ENCODE peak calls at places on chromosomes 5 and 9, in six cellular contexts. V is bronchial epithelial cell, X is astrocyte of the spinal cord, M is tibial nerve, H is fibroblast of mammary gland, B is ovary. R is an unnamed sample.

GRCh38 chr9:21919377-21920362 is 74.5 kb downstream of the CDKN2A start:
- DNase-seq in V (peak; percentile 82), X (peak; percentile 81), M (no peak), H (peak; percentile 90), B (no peak), R (no peak)

GRCh38 chr5:134227259-134227658 is 1.4 kb upstream of the PPP2CA start:
- DNase-seq in V (peak; percentile 43), X (no peak), M (no peak), H (peak; percentile 40), B (peak; percentile 26), R (no peak)

GRCh38 chr9:16155878-16156277 is 603.0 kb downstream of the CCDC171 start:
- DNase-seq in V (no peak), X (no peak), M (no peak), H (no peak), B (no peak), R (no peak)

GRCh38 chr5:134477462-134478245 is 47.8 kb upstream of the JADE2 start:
- DNase-seq in V (no peak), X (no peak), M (no peak), H (peak; percentile 40), B (no peak), R (no peak)

GRCh38 chr5:5145651-5146529 is 5.8 kb downstream of the ADAMTS16 start:
- DNase-seq in V (no peak), X (peak; percentile 93), M (no peak), H (peak; percentile 90), B (no peak), R (no peak)

GRCh38 chr5:142057697-142058056 is 44.9 kb upstream of the GNPDA1 start:
- DNase-seq in V (peak; percentile 74), X (no peak), M (no peak), H (no peak), B (no peak), R (no peak)

GRCh38 chr5:179242676-179243075 is 102.6 kb downstream of the ADAMTS2 start:
- DNase-seq in V (no peak), X (no peak), M (no peak), H (no peak), B (no peak), R (no peak)

GRCh38 chr5:148904440-148904839 is 78.0 kb downstream of the ADRB2 start:
- DNase-seq in V (no peak), X (no peak), M (no peak), H (no peak), B (no peak), R (no peak)

GRCh38 chr5:108238936-108239887 is 142.7 kb downstream of the FBXL17 start:
- DNase-seq in V (peak; percentile 2), X (peak; percentile 19), M (no peak), H (peak; percentile 10), B (no peak), R (no peak)

GRCh38 chr5:25909163-25909562 is 1129.2 kb downstream of the CDH9 start:
- DNase-seq in V (no peak), X (no peak), M (no peak), H (no peak), B (no peak), R (no peak)

GRCh38 chr5:90480699-90481098 is 6.0 kb downstream of the POLR3G start:
- DNase-seq in V (no peak), X (no peak), M (no peak), H (peak; percentile 26), B (no peak), R (no peak)

GRCh38 chr9:123865226-123865625 is 64.7 kb downstream of the DENND1A start:
- DNase-seq in V (no peak), X (no peak), M (no peak), H (no peak), B (no peak), R (no peak)

GRCh38 chr9:135478858-135479468 is 619 bp upstream of the PPP1R26 start:
- DNase-seq in V (no peak), X (no peak), M (no peak), H (peak; percentile 11), B (peak; percentile 51), R (no peak)

GRCh38 chr9:125548141-125548540 is 158.9 kb downstream of the MAPKAP1 start:
- DNase-seq in V (no peak), X (no peak), M (no peak), H (no peak), B (no peak), R (no peak)

GRCh38 chr5:181041043-181041442 is 977 bp downstream of the BTNL9 start:
- DNase-seq in V (no peak), X (no peak), M (no peak), H (no peak), B (no peak), R (no peak)

GRCh38 chr5:177405805-177406204 is 3.6 kb downstream of the F12 start:
- DNase-seq in V (no peak), X (no peak), M (no peak), H (no peak), B (no peak), R (no peak)

GRCh38 chr9:73869261-73869660 is 627.9 kb upstream of the RORB start:
- DNase-seq in V (peak; percentile 99), X (peak; percentile 48), M (no peak), H (peak; percentile 94), B (no peak), R (no peak)

GRCh38 chr9:35481347-35481975 is 8.4 kb upstream of the RUSC2 start:
- DNase-seq in V (peak; percentile 63), X (peak; percentile 56), M (no peak), H (peak; percentile 78), B (no peak), R (no peak)

GRCh38 chr5:55708732-55709131 is 3.4 kb downstream of the SLC38A9 start:
- DNase-seq in V (peak; percentile 89), X (peak; percentile 8), M (no peak), H (peak; percentile 51), B (no peak), R (no peak)

GRCh38 chr5:154244476-154244875 is 53.9 kb downstream of the GALNT10 start:
- DNase-seq in V (no peak), X (no peak), M (no peak), H (no peak), B (no peak), R (no peak)

GRCh38 chr5:34930527-34930844 is 1.1 kb downstream of the DNAJC21 start:
- DNase-seq in V (no peak), X (no peak), M (no peak), H (peak; percentile 53), B (no peak), R (no peak)

GRCh38 chr9:117747571-117747970 is 43.4 kb downstream of the TLR4 start:
- DNase-seq in V (no peak), X (no peak), M (no peak), H (no peak), B (no peak), R (no peak)

GRCh38 chr9:74953235-74953741 is 576 bp upstream of the C9orf40 start:
- DNase-seq in V (no peak), X (peak; percentile 10), M (no peak), H (peak; percentile 74), B (peak; percentile 24), R (no peak)

GRCh38 chr9:7137571-7137970 is 379.8 kb downstream of the KDM4C start:
- DNase-seq in V (no peak), X (no peak), M (no peak), H (no peak), B (no peak), R (no peak)

GRCh38 chr5:25006734-25007133 is 362.0 kb upstream of the CDH10 start:
- DNase-seq in V (peak; percentile 3), X (peak; percentile 51), M (no peak), H (no peak), B (no peak), R (no peak)

GRCh38 chr9:77896269-77897245 is 135.1 kb downstream of the GNAQ start:
- DNase-seq in V (no peak), X (no peak), M (no peak), H (no peak), B (no peak), R (no peak)

GRCh38 chr9:77898864-77899263 is 132.7 kb downstream of the GNAQ start:
- DNase-seq in V (no peak), X (no peak), M (no peak), H (no peak), B (no peak), R (no peak)

GRCh38 chr9:77899679-77900354 is 131.8 kb downstream of the GNAQ start:
- DNase-seq in V (peak; percentile 71), X (peak; percentile 80), M (no peak), H (peak; percentile 74), B (no peak), R (no peak)

GRCh38 chr9:77893706-77894105 is 137.9 kb downstream of the GNAQ start:
- DNase-seq in V (no peak), X (no peak), M (no peak), H (no peak), B (no peak), R (no peak)

DNA sequence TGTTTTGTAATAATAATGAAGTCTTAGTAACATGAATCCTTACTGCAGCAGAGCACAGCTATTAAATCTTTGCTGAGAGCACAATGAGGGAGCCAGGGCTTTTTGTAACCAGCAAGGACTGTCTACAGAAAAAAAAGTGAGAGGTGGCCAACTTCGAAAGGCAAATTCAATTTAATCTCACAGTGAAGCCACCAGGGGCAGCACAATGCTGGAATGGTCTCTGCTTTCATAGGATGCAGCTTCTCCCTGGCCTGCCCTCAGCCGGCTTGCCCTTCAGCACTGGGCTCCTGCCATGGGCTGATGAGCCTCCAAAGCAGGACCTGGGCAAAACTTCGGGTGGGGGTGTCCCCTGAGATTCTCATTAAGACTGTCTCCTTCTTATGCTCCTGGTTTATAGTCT is 134.3 kb downstream of the GNAQ start:
- DNase-seq in V (no peak), X (peak; percentile 16), M (no peak), H (no peak), B (no peak), R (no peak)
- TF ChIP-seq CTCF in V (peak; percentile 25), X (peak; percentile 26), M (peak; percentile 12), H (peak; percentile 30), B (no peak), R (no peak)

GRCh38 chr9:99104459-99105151 is at the start of gene TGFBR1:
- DNase-seq in V (peak; percentile 87), X (peak; percentile 94), M (peak; percentile 86), H (peak; percentile 82), B (peak; percentile 93), R (peak; percentile 58)
- TF ChIP-seq CTCF in V (peak; percentile 7), X (no peak), M (no peak), H (no peak), B (no peak), R (no peak)

GRCh38 chr5:958701-959571 is 49.7 kb upstream of the NKD2 start:
- DNase-seq in V (no peak), X (peak; percentile 40), M (no peak), H (peak; percentile 98), B (no peak), R (no peak)

GRCh38 chr5:957730-958485 is 50.7 kb upstream of the NKD2 start:
- DNase-seq in V (no peak), X (no peak), M (no peak), H (no peak), B (no peak), R (no peak)

GRCh38 chr5:956178-956761 is 52.3 kb upstream of the NKD2 start:
- DNase-seq in V (no peak), X (no peak), M (no peak), H (no peak), B (no peak), R (no peak)

GRCh38 chr5:959581-960531 is 48.7 kb upstream of the NKD2 start:
- DNase-seq in V (no peak), X (no peak), M (no peak), H (no peak), B (no peak), R (no peak)

GRCh38 chr5:956941-957729 is 51.5 kb upstream of the NKD2 start:
- DNase-seq in V (no peak), X (peak; percentile 89), M (no peak), H (peak; percentile 86), B (no peak), R (no peak)
- TF ChIP-seq CTCF in V (no peak), X (peak; percentile 52), M (no peak), H (peak; percentile 30), B (no peak), R (no peak)

GRCh38 chr9:100294806-100295205 is 57.9 kb downstream of the TEX10 start:
- DNase-seq in V (no peak), X (no peak), M (no peak), H (no peak), B (peak; percentile 22), R (no peak)
- TF ChIP-seq CTCF in V (no peak), X (no peak), M (no peak), H (no peak), B (no peak), R (no peak)

R was measured in omental fat pad.